ENCODE peak calls at places on chromosome 13, in five cellular contexts. T is posterior cingulate gyrus, S is uterus, R is HFF-Myc, A is GF-D8. P is an unnamed sample.

GRCh38 chr13:113735194-113735593 is 23.8 kb upstream of the TMEM255B start:
- DNase-seq in R (no peak), T (peak), S (no peak), A (no peak), P (no peak)

GRCh38 chr13:39897636-39898035 is 242.2 kb downstream of the COG6 start:
- DNase-seq in R (no peak), T (no peak), A (no peak), S (no peak), P (no peak)

GRCh38 chr13:107376393-107377085 is 808.6 kb upstream of the ARGLU1 start:
- DNase-seq in S (no peak), A (no peak), R (no peak), T (no peak), P (no peak)

GRCh38 chr13:113491982-113492381 is 1.5 kb upstream of the DCUN1D2 start:
- DNase-seq in S (no peak), A (no peak), T (no peak), R (no peak), P (no peak)

GRCh38 chr13:112784811-112785418 is 95.1 kb downstream of the ATP11A start:
- DNase-seq in T (no peak), S (no peak), R (no peak), A (no peak), P (no peak)

GRCh38 chr13:34591801-34592454 is 350.1 kb upstream of the NBEA start:
- DNase-seq in A (no peak), S (no peak), R (no peak), T (no peak), P (no peak)

GRCh38 chr13:109151696-109152095 is 522.3 kb downstream of the MYO16 start:
- DNase-seq in T (no peak), A (no peak), S (no peak), R (no peak), P (no peak)

GRCh38 chr13:42216422-42216735 is 55.6 kb upstream of the AKAP11 start:
- DNase-seq in A (no peak), S (no peak), T (no peak), R (no peak), P (no peak)

GRCh38 chr13:109156181-109156935 is 526.9 kb downstream of the MYO16 start:
- DNase-seq in S (no peak), T (no peak), A (no peak), R (peak), P (no peak)

GRCh38 chr13:48833412-48833811 is 142.3 kb upstream of the FNDC3A start:
- DNase-seq in A (no peak), S (no peak), R (no peak), T (no peak), P (no peak)

GRCh38 chr13:104799152-104799551 is 1732.9 kb upstream of the SLC10A2 start:
- DNase-seq in A (no peak), R (no peak), T (no peak), S (no peak), P (no peak)

GRCh38 chr13:40016953-40017660 is 361.6 kb downstream of the COG6 start:
- DNase-seq in A (no peak), T (no peak), S (no peak), R (no peak), P (no peak)

GRCh38 chr13:111184685-111185401 is 69.7 kb downstream of the ARHGEF7 start:
- DNase-seq in S (no peak), T (no peak), A (peak), R (no peak), P (peak)

GRCh38 chr13:87344176-87344575 is 327.0 kb upstream of the SLITRK5 start:
- DNase-seq in R (no peak), S (no peak), A (no peak), T (no peak), P (no peak)

P was measured in naive thymus-derived CD8-positive, alpha-beta T cell.